ENCODE peak calls at places on chromosomes 2 and 18, in nine cellular contexts. K is psoas muscle; F is GM23248; V is CD8-positive, alpha-beta memory T cell; J is lower lobe of right lung; W is small intestine; C is body of pancreas; A is PC-9; T is endodermal cell. M is an unnamed sample. For H3K4me1, the result is how much of the 10 kb centered on the place peaks cover.

GRCh38 chr2:84338069-84338468 is 121.0 kb downstream of the SUCLG1 start:
- DNase-seq in K (no peak), F (peak), V (no peak), J (no peak), W (no peak), C (no peak), A (no peak), T (no peak), M (no peak)

GRCh38 chr18:2919600-2919999 is 72.8 kb downstream of the EMILIN2 start:
- DNase-seq in K (no peak), F (no peak), V (no peak), J (no peak), W (no peak), C (no peak), A (no peak), T (no peak), M (no peak)

GRCh38 chr2:13255485-13255884 is 538.7 kb downstream of the TRIB2 start:
- DNase-seq in K (no peak), F (no peak), V (no peak), J (no peak), W (no peak), C (no peak), A (no peak), T (no peak), M (no peak)

GRCh38 chr2:175552902-175553301 is 371.4 kb upstream of the ATP5MC3 start:
- DNase-seq in K (no peak), F (no peak), V (no peak), J (peak), W (no peak), C (no peak), A (no peak), T (peak), M (no peak)

GRCh38 chr2:112074506-112074905 is 19.4 kb downstream of the TMEM87B start:
- DNase-seq in K (no peak), F (peak), V (no peak), J (no peak), W (no peak), C (no peak), A (no peak), T (no peak), M (no peak)

GRCh38 chr2:29749843-29750242 is 171.5 kb downstream of the ALK start:
- DNase-seq in K (no peak), F (peak), V (no peak), J (no peak), W (no peak), C (no peak), A (no peak), T (no peak), M (no peak)

GRCh38 chr2:3745901-3746300 is 42.5 kb downstream of the DCDC2C start:
- DNase-seq in K (no peak), F (no peak), V (no peak), J (no peak), W (no peak), C (no peak), A (no peak), T (no peak), M (no peak)

GRCh38 chr2:236507393-236508085 is 62.1 kb upstream of the ACKR3 start:
- DNase-seq in K (peak), F (peak), V (peak), J (peak), W (no peak), C (peak), A (no peak), T (peak), M (peak)

GRCh38 chr2:219509780-219510511 is 4.3 kb upstream of the ASIC4 start:
- DNase-seq in K (peak), F (peak), V (peak), J (no peak), W (peak), C (peak), A (no peak), T (peak), M (peak)

GRCh38 chr2:221018262-221018661 is 553.8 kb downstream of the EPHA4 start:
- DNase-seq in K (no peak), F (no peak), V (no peak), J (no peak), W (no peak), C (no peak), A (no peak), T (no peak), M (no peak)

GRCh38 chr2:18987592-18988073 is 370.8 kb downstream of the OSR1 start:
- DNase-seq in K (peak), F (peak), V (no peak), J (peak), W (peak), C (peak), A (peak), T (no peak), M (no peak)

GRCh38 chr2:220892018-220892634 is 680.0 kb downstream of the EPHA4 start:
- DNase-seq in K (no peak), F (peak), V (no peak), J (no peak), W (no peak), C (no peak), A (no peak), T (no peak), M (no peak)

GRCh38 chr2:30561349-30561748 is 114.3 kb downstream of the LCLAT1 start:
- DNase-seq in K (no peak), F (peak), V (no peak), J (no peak), W (no peak), C (no peak), A (no peak), T (no peak), M (no peak)

GRCh38 chr2:46813046-46813445 is 102.6 kb downstream of the MCFD2 start:
- DNase-seq in K (peak), F (peak), V (no peak), J (no peak), W (no peak), C (no peak), A (no peak), T (peak), M (no peak)

GRCh38 chr2:134667541-134667940 is 51.3 kb downstream of the TMEM163 start:
- DNase-seq in K (no peak), F (no peak), V (no peak), J (no peak), W (no peak), C (no peak), A (no peak), T (no peak), M (no peak)

GRCh38 chr18:34492652-34493051 is 217.4 kb upstream of the DTNA start:
- DNase-seq in K (no peak), F (peak), V (no peak), J (no peak), W (no peak), C (no peak), A (no peak), T (no peak), M (no peak)

GRCh38 chr18:21943456-21943855 is 202.9 kb downstream of the MIB1 start:
- DNase-seq in K (no peak), F (no peak), V (no peak), J (no peak), W (no peak), C (no peak), A (no peak), T (no peak), M (no peak)

GRCh38 chr2:134774074-134774742 is 55.4 kb upstream of the TMEM163 start:
- DNase-seq in K (no peak), F (no peak), V (no peak), J (no peak), W (no peak), C (peak), A (no peak), T (peak), M (no peak)

GRCh38 chr2:134460583-134460998 is 206.7 kb downstream of the MGAT5 start:
- DNase-seq in K (no peak), F (peak), V (peak), J (peak), W (peak), C (peak), A (peak), T (peak), M (no peak)

GRCh38 chr2:118185210-118186109 is 97.2 kb downstream of the INSIG2 start:
- DNase-seq in K (peak), F (peak), V (peak), J (peak), W (peak), C (peak), A (peak), T (peak), M (peak)

GRCh38 chr2:168343586-168343985 is 96.2 kb upstream of the STK39 start:
- DNase-seq in K (no peak), F (peak), V (no peak), J (no peak), W (no peak), C (no peak), A (no peak), T (no peak), M (no peak)

GRCh38 chr2:194103941-194104655 is 1552.9 kb upstream of the SLC39A10 start:
- DNase-seq in K (no peak), F (no peak), V (no peak), J (no peak), W (no peak), C (no peak), A (no peak), T (no peak), M (no peak)

GRCh38 chr2:98460573-98461560 is 16.2 kb downstream of the INPP4A start:
- DNase-seq in K (no peak), F (no peak), V (peak), J (no peak), W (no peak), C (no peak), A (no peak), T (peak), M (peak)

GRCh38 chr2:73111300-73112025 is 1.3 kb downstream of the RAB11FIP5 start:
- DNase-seq in K (no peak), F (peak), V (no peak), J (no peak), W (peak), C (peak), A (peak), T (peak), M (no peak)

GRCh38 chr18:68714356-68714706 is 577 bp downstream of the TMX3 start:
- DNase-seq in K (no peak), F (no peak), V (no peak), J (peak), W (no peak), C (no peak), A (peak), T (peak), M (peak)

GRCh38 chr2:194696690-194697089 is 960.3 kb upstream of the SLC39A10 start:
- DNase-seq in K (no peak), F (no peak), V (no peak), J (no peak), W (no peak), C (no peak), A (no peak), T (no peak), M (no peak)

GRCh38 chr2:20184067-20184938 is 40.6 kb downstream of the SDC1 start:
- DNase-seq in K (peak), F (peak), V (no peak), J (peak), W (no peak), C (peak), A (peak), T (peak), M (no peak)

GRCh38 chr18:9494778-9495302 is 19.5 kb downstream of the RALBP1 start:
- DNase-seq in K (no peak), F (no peak), V (no peak), J (no peak), W (no peak), C (no peak), A (no peak), T (no peak), M (no peak)

GRCh38 chr2:24875272-24875671 is 44.8 kb downstream of the ADCY3 start:
- DNase-seq in K (no peak), F (peak), V (no peak), J (no peak), W (no peak), C (no peak), A (no peak), T (peak), M (no peak)

GRCh38 chr2:24875901-24876300 is 44.1 kb downstream of the ADCY3 start:
- DNase-seq in K (no peak), F (no peak), V (no peak), J (no peak), W (no peak), C (no peak), A (no peak), T (peak), M (no peak)

GRCh38 chr2:24873619-24874018 is 46.4 kb downstream of the ADCY3 start:
- DNase-seq in K (peak), F (no peak), V (no peak), J (no peak), W (no peak), C (no peak), A (no peak), T (no peak), M (no peak)

GRCh38 chr2:24872344-24873115 is 47.5 kb downstream of the ADCY3 start:
- DNase-seq in K (no peak), F (no peak), V (no peak), J (no peak), W (no peak), C (no peak), A (no peak), T (no peak), M (no peak)

GRCh38 chr2:24874025-24874424 is 46.0 kb downstream of the ADCY3 start:
- DNase-seq in K (peak), F (no peak), V (no peak), J (no peak), W (no peak), C (no peak), A (no peak), T (no peak), M (no peak)
- H3K4me3 ChIP-seq in K (no peak), F (no peak), V (no peak), J (no peak), W (no peak), C (no peak), A (no peak), T (no peak), M (no peak)

GRCh38 chr2:128301501-128301966 is 17.1 kb downstream of the HS6ST1 start:
- DNase-seq in K (peak), F (peak), V (no peak), J (no peak), W (no peak), C (no peak), A (no peak), T (no peak), M (no peak)

GRCh38 chr2:128302011-128302743 is 16.5 kb downstream of the HS6ST1 start:
- DNase-seq in K (peak), F (peak), V (no peak), J (no peak), W (no peak), C (no peak), A (peak), T (no peak), M (no peak)

GRCh38 chr2:128300151-128300550 is 18.5 kb downstream of the HS6ST1 start:
- DNase-seq in K (peak), F (no peak), V (no peak), J (no peak), W (no peak), C (no peak), A (no peak), T (no peak), M (no peak)

GRCh38 chr2:128300621-128301020 is 18.0 kb downstream of the HS6ST1 start:
- DNase-seq in K (no peak), F (no peak), V (no peak), J (no peak), W (no peak), C (no peak), A (no peak), T (no peak), M (no peak)

GRCh38 chr2:128301021-128301420 is 17.6 kb downstream of the HS6ST1 start:
- DNase-seq in K (peak), F (no peak), V (no peak), J (no peak), W (no peak), C (no peak), A (no peak), T (no peak), M (no peak)
- H3K4me1 ChIP-seq in K (under half), F (under half), V (under half), J (under half), W (under half), C (under half), A (under half), T (under half), M (under half)

GRCh38 chr2:191259001-191259400 is 13.8 kb downstream of the MYO1B start:
- DNase-seq in K (no peak), F (no peak), V (no peak), J (no peak), W (no peak), C (no peak), A (no peak), T (no peak), M (no peak)

GRCh38 chr2:191257934-191258333 is 12.7 kb downstream of the MYO1B start:
- DNase-seq in K (no peak), F (no peak), V (no peak), J (no peak), W (no peak), C (no peak), A (no peak), T (no peak), M (no peak)

GRCh38 chr2:191252699-191253098 is 7.5 kb downstream of the MYO1B start:
- DNase-seq in K (no peak), F (no peak), V (no peak), J (no peak), W (no peak), C (no peak), A (no peak), T (no peak), M (no peak)

GRCh38 chr2:191255271-191255670 is 10.1 kb downstream of the MYO1B start:
- DNase-seq in K (no peak), F (peak), V (no peak), J (no peak), W (no peak), C (no peak), A (no peak), T (no peak), M (no peak)

DNA sequence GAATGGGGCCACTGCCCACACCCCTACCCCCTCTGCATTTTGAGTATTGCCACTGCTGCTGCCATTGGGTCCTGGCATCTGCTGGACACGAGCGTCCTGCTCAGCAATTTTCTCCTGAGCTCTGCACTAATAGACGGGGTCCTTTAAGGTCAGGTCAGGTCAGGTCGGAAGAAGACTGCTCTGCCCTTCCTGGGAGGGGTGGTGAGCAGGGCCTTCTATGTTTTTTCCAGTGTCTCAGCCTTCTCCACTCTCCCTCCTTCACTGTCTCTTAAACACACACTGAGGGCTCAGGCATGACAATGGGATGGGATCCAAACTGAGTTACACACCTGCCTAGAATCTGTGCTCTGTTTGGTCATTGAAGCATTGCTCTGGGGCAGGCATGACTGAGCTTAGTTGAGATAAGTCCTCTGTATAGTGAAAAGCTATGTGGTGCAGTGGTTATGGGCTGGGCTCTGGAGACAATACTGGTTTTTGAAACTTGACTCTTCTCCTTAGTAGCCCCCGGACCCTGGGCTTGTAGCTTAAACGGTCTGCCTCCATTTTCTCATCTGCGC is 10.6 kb downstream of the MYO1B start:
- DNase-seq in K (no peak), F (peak), V (no peak), J (no peak), W (no peak), C (no peak), A (no peak), T (no peak), M (no peak)
- H3K27ac ChIP-seq in K (no peak), F (peak), V (no peak), J (no peak), W (no peak), C (no peak), A (no peak), T (no peak), M (no peak)

GRCh38 chr2:222208010-222208690 is 90.6 kb downstream of the PAX3 start:
- DNase-seq in K (no peak), F (no peak), V (no peak), J (no peak), W (no peak), C (no peak), A (no peak), T (no peak), M (no peak)

GRCh38 chr2:222205136-222205535 is 93.7 kb downstream of the PAX3 start:
- DNase-seq in K (no peak), F (no peak), V (no peak), J (no peak), W (no peak), C (no peak), A (no peak), T (no peak), M (no peak)

GRCh38 chr2:222203031-222203430 is 95.8 kb downstream of the PAX3 start:
- DNase-seq in K (no peak), F (no peak), V (no peak), J (no peak), W (no peak), C (no peak), A (no peak), T (no peak), M (no peak)
- H3K4me3 ChIP-seq in K (no peak), F (no peak), V (no peak), J (no peak), W (no peak), C (no peak), A (no peak), T (no peak), M (no peak)

DNA sequence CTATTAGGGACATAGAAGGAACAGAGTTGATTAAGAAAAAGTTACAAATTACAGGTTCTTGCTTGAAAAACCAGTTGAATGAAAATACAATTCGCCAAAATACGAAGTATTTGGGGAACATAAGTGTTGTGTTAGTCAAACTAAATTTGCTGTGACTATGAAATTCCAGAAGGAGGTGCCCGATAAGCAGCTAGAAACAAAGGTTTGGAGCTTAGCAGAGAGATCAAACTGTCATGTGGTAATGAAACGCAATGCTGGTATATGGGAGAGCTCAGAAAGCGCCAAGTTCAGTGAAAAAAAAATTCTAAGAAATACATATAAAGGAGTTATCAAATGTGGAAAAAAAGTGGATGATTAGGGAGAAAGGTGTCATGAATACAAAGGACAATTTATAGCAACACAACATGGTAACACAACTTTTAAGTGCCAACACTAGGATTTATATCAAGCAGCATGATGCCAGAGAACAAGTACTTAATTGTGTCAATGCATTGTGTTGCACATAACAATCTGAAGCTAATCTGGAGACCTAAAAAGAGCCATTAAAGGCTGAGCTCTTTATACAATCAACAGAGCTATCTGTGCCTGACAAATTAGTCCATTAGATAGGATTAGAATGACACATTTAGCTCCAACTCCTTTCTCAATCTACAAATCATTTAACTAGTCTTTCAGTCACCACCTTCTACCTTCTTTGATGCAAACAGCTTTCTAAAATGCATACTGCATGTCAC is 31.2 kb downstream of the SMAD2 start:
- DNase-seq in K (no peak), F (no peak), V (no peak), J (no peak), W (no peak), C (no peak), A (no peak), T (no peak), M (no peak)
- H3K4me1 ChIP-seq in K (under half), F (under half), V (half or more), J (under half), W (under half), C (under half), A (under half), T (under half), M (under half)

GRCh38 chr18:77023115-77023782 is 109.3 kb downstream of the MBP start:
- DNase-seq in K (peak), F (no peak), V (no peak), J (no peak), W (no peak), C (no peak), A (no peak), T (no peak), M (no peak)

GRCh38 chr18:77022556-77022955 is 110.0 kb downstream of the MBP start:
- DNase-seq in K (no peak), F (no peak), V (no peak), J (no peak), W (no peak), C (no peak), A (no peak), T (no peak), M (no peak)

GRCh38 chr18:77025831-77026363 is 106.7 kb downstream of the MBP start:
- DNase-seq in K (no peak), F (no peak), V (no peak), J (no peak), W (no peak), C (no peak), A (no peak), T (no peak), M (no peak)

GRCh38 chr18:77025123-77025522 is 107.5 kb downstream of the MBP start:
- DNase-seq in K (no peak), F (no peak), V (no peak), J (no peak), W (no peak), C (no peak), A (no peak), T (no peak), M (no peak)

GRCh38 chr18:77024476-77024875 is 108.1 kb downstream of the MBP start:
- DNase-seq in K (no peak), F (no peak), V (no peak), J (no peak), W (no peak), C (no peak), A (no peak), T (no peak), M (no peak)
- H3K27ac ChIP-seq in K (peak), F (no peak), V (no peak), J (no peak), W (no peak), C (no peak), A (no peak), T (no peak), M (no peak)

M was measured in CD4-positive, CD25-positive, alpha-beta regulatory T cell.